ENCODE peak calls at places on chromosomes 6 and 20, in six cellular contexts. One of them, this sample, is unnamed.

GRCh38 chr6:111985202-111985731 is 68.6 kb upstream of the CCN6 start:
- DNase-seq in IMR-90: peak; percentile 96
- DNase-seq in BJ: peak; percentile 82
- DNase-seq in kidney epithelial cell: peak; percentile 90
- DNase-seq in pancreas: no peak
- DNase-seq in left ventricle myocardium inferior: no peak
- DNase-seq in this sample: peak; percentile 78

GRCh38 chr6:29797120-29797519 is 30.5 kb upstream of the HLA-G start:
- DNase-seq in left ventricle myocardium inferior: no peak
- DNase-seq in pancreas: no peak
- DNase-seq in IMR-90: peak; percentile 39
- DNase-seq in kidney epithelial cell: no peak
- DNase-seq in BJ: no peak
- DNase-seq in this sample: peak; percentile 45

GRCh38 chr6:111096246-111096645 is 8.9 kb downstream of the SLC16A10 start:
- DNase-seq in kidney epithelial cell: no peak
- DNase-seq in left ventricle myocardium inferior: no peak
- DNase-seq in BJ: no peak
- DNase-seq in IMR-90: no peak
- DNase-seq in pancreas: peak; percentile 90
- DNase-seq in this sample: no peak

GRCh38 chr6:51007237-51007636 is 188.6 kb downstream of the TFAP2B start:
- DNase-seq in pancreas: no peak
- DNase-seq in BJ: no peak
- DNase-seq in IMR-90: no peak
- DNase-seq in kidney epithelial cell: no peak
- DNase-seq in left ventricle myocardium inferior: no peak
- DNase-seq in this sample: no peak

GRCh38 chr6:99241905-99242534 is 107.5 kb downstream of the FAXC start:
- DNase-seq in left ventricle myocardium inferior: no peak
- DNase-seq in BJ: no peak
- DNase-seq in IMR-90: peak; percentile 40
- DNase-seq in pancreas: no peak
- DNase-seq in kidney epithelial cell: peak; percentile 1
- DNase-seq in this sample: peak; percentile 13

GRCh38 chr6:161919711-161920110 is 645.9 kb upstream of the AGPAT4 start:
- DNase-seq in kidney epithelial cell: no peak
- DNase-seq in left ventricle myocardium inferior: no peak
- DNase-seq in BJ: no peak
- DNase-seq in pancreas: no peak
- DNase-seq in IMR-90: no peak
- DNase-seq in this sample: no peak

GRCh38 chr6:139153876-139154275 is 19.0 kb downstream of the HECA start:
- DNase-seq in BJ: peak; percentile 9
- DNase-seq in kidney epithelial cell: no peak
- DNase-seq in IMR-90: peak; percentile 82
- DNase-seq in pancreas: no peak
- DNase-seq in left ventricle myocardium inferior: no peak
- DNase-seq in this sample: no peak

GRCh38 chr6:143772662-143773061 is 70.5 kb upstream of the LTV1 start:
- DNase-seq in kidney epithelial cell: no peak
- DNase-seq in IMR-90: no peak
- DNase-seq in pancreas: no peak
- DNase-seq in left ventricle myocardium inferior: no peak
- DNase-seq in BJ: no peak
- DNase-seq in this sample: no peak

GRCh38 chr6:156953478-156954146 is 176.4 kb downstream of the ARID1B start:
- DNase-seq in kidney epithelial cell: peak; percentile 95
- DNase-seq in IMR-90: peak; percentile 99
- DNase-seq in BJ: peak; percentile 97
- DNase-seq in pancreas: no peak
- DNase-seq in left ventricle myocardium inferior: no peak
- DNase-seq in this sample: peak; percentile 79

GRCh38 chr6:10951675-10952282 is 64.9 kb downstream of the SYCP2L start:
- DNase-seq in pancreas: no peak
- DNase-seq in IMR-90: peak; percentile 94
- DNase-seq in left ventricle myocardium inferior: no peak
- DNase-seq in kidney epithelial cell: no peak
- DNase-seq in BJ: peak; percentile 66
- DNase-seq in this sample: peak; percentile 3

GRCh38 chr20:46581386-46581785 is 30.9 kb upstream of the OCSTAMP start:
- DNase-seq in BJ: no peak
- DNase-seq in IMR-90: no peak
- DNase-seq in kidney epithelial cell: no peak
- DNase-seq in left ventricle myocardium inferior: no peak
- DNase-seq in pancreas: no peak
- DNase-seq in this sample: no peak

GRCh38 chr20:58406422-58407001 is 17.5 kb downstream of the VAPB start:
- DNase-seq in BJ: no peak
- DNase-seq in IMR-90: peak; percentile 22
- DNase-seq in left ventricle myocardium inferior: no peak
- DNase-seq in pancreas: no peak
- DNase-seq in kidney epithelial cell: no peak
- DNase-seq in this sample: no peak

GRCh38 chr6:64520050-64520449 is 884.4 kb downstream of the PHF3 start:
- DNase-seq in pancreas: no peak
- DNase-seq in kidney epithelial cell: peak; percentile 93
- DNase-seq in left ventricle myocardium inferior: no peak
- DNase-seq in BJ: peak; percentile 26
- DNase-seq in IMR-90: peak; percentile 95
- DNase-seq in this sample: peak; percentile 89

GRCh38 chr20:33915726-33916331 is 77.9 kb upstream of the RALY start:
- DNase-seq in BJ: no peak
- DNase-seq in IMR-90: no peak
- DNase-seq in pancreas: peak; percentile 72
- DNase-seq in left ventricle myocardium inferior: peak; percentile 18
- DNase-seq in kidney epithelial cell: no peak
- DNase-seq in this sample: no peak

GRCh38 chr6:107152633-107153032 is 37.3 kb upstream of the BEND3 start:
- DNase-seq in pancreas: no peak
- DNase-seq in IMR-90: no peak
- DNase-seq in BJ: no peak
- DNase-seq in left ventricle myocardium inferior: no peak
- DNase-seq in kidney epithelial cell: peak; percentile 68
- DNase-seq in this sample: peak; percentile 38

GRCh38 chr20:58310291-58310782 is 822 bp downstream of the RAB22A start:
- DNase-seq in left ventricle myocardium inferior: no peak
- DNase-seq in pancreas: no peak
- DNase-seq in BJ: no peak
- DNase-seq in kidney epithelial cell: no peak
- DNase-seq in IMR-90: peak; percentile 14
- DNase-seq in this sample: peak; percentile 19

GRCh38 chr6:157959451-157960227 is 22.0 kb upstream of the SYNJ2 start:
- DNase-seq in IMR-90: no peak
- DNase-seq in BJ: no peak
- DNase-seq in pancreas: no peak
- DNase-seq in kidney epithelial cell: no peak
- DNase-seq in left ventricle myocardium inferior: no peak
- DNase-seq in this sample: no peak

GRCh38 chr6:102215425-102215824 is 821.9 kb downstream of the GRIK2 start:
- DNase-seq in BJ: no peak
- DNase-seq in kidney epithelial cell: no peak
- DNase-seq in IMR-90: no peak
- DNase-seq in pancreas: no peak
- DNase-seq in left ventricle myocardium inferior: no peak
- DNase-seq in this sample: no peak

GRCh38 chr20:47118201-47118600 is 223.6 kb downstream of the EYA2 start:
- DNase-seq in IMR-90: peak; percentile 55
- DNase-seq in kidney epithelial cell: no peak
- DNase-seq in left ventricle myocardium inferior: no peak
- DNase-seq in pancreas: no peak
- DNase-seq in BJ: no peak
- DNase-seq in this sample: no peak

GRCh38 chr20:52010541-52010940 is 181.0 kb downstream of the ZFP64 start:
- DNase-seq in IMR-90: no peak
- DNase-seq in pancreas: no peak
- DNase-seq in kidney epithelial cell: no peak
- DNase-seq in BJ: no peak
- DNase-seq in left ventricle myocardium inferior: no peak
- DNase-seq in this sample: no peak
- H3K4me3 ChIP-seq in IMR-90: no peak overlapping the region
- H3K4me3 ChIP-seq in pancreas: no peak overlapping the region
- H3K4me3 ChIP-seq in kidney epithelial cell: no peak overlapping the region
- H3K4me3 ChIP-seq in BJ: no peak overlapping the region
- H3K4me3 ChIP-seq in left ventricle myocardium inferior: no peak overlapping the region
- H3K4me3 ChIP-seq in this sample: no peak overlapping the region

GRCh38 chr6:20340459-20340858 is 61.2 kb upstream of the E2F3 start:
- DNase-seq in BJ: no peak
- DNase-seq in left ventricle myocardium inferior: no peak
- DNase-seq in pancreas: no peak
- DNase-seq in kidney epithelial cell: no peak
- DNase-seq in IMR-90: no peak
- DNase-seq in this sample: no peak
- TF ChIP-seq CTCF in BJ: no peak
- TF ChIP-seq CTCF in left ventricle myocardium inferior: no peak
- TF ChIP-seq CTCF in pancreas: no peak
- TF ChIP-seq CTCF in kidney epithelial cell: no peak
- TF ChIP-seq CTCF in IMR-90: no peak
- TF ChIP-seq CTCF in this sample: no peak

DNA sequence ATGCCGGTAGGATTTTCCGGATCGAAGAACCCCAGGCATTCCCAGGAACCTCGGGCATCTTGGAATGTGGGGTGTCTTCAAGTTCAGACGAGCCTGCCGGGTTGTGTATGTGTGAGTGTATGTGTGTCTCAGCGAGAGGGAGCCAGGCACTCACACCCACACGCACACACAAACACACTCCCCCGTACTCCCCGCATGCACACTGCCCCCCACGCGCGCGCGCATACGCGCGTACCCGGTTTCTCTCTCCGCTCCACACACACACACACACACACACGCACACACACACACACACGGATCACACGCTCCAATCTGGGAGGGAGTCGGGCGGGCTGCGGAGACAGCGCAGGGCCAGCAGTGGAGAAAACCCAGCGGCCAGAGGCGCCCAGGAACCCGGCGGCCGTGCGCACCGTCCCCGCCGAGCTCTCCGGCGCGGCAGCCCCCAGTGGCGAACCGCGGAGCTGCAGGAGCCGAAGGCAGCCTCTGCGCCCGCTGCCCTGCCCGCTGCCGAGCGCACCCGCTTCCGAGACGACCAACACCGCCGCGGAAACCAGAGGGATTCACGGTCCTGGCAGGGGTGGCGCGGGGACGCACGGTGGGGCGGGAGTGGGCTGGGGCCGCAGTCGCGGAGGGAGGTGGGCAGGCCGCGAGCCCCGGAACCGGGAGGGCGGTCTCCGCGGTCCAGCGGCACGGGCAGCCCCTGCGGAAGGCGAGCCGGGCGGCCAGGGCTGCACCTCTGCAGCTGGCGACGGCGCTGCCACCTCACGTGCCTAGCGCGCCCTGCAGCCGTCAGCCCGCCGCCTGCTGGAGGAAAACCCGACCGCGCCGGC is at the start of gene LRFN2:
- DNase-seq in BJ: no peak
- DNase-seq in pancreas: peak; percentile 94
- DNase-seq in IMR-90: peak; percentile 53
- DNase-seq in left ventricle myocardium inferior: peak; percentile 58
- DNase-seq in kidney epithelial cell: no peak
- DNase-seq in this sample: no peak
- H3K4me3 ChIP-seq in BJ: peak within 1 kb of the TSS; percentile 32
- H3K4me3 ChIP-seq in pancreas: peak within 1 kb of the TSS; percentile 26
- H3K4me3 ChIP-seq in IMR-90: peak within 1 kb of the TSS; percentile 38
- H3K4me3 ChIP-seq in left ventricle myocardium inferior: peak within 1 kb of the TSS; percentile 62
- H3K4me3 ChIP-seq in kidney epithelial cell: peak within 1 kb of the TSS; percentile 35
- H3K4me3 ChIP-seq in this sample: peak within 1 kb of the TSS; percentile 47

GRCh38 chr6:141309295-141309694 is 823.4 kb upstream of the GJE1 start:
- DNase-seq in IMR-90: no peak
- DNase-seq in pancreas: no peak
- DNase-seq in BJ: no peak
- DNase-seq in left ventricle myocardium inferior: no peak
- DNase-seq in kidney epithelial cell: no peak
- DNase-seq in this sample: no peak
- TF ChIP-seq CTCF in IMR-90: no peak
- TF ChIP-seq CTCF in pancreas: no peak
- TF ChIP-seq CTCF in BJ: no peak
- TF ChIP-seq CTCF in left ventricle myocardium inferior: peak; percentile 22
- TF ChIP-seq CTCF in kidney epithelial cell: no peak
- TF ChIP-seq CTCF in this sample: no peak

GRCh38 chr6:159726918-159727716 is at the start of gene WTAP:
- DNase-seq in left ventricle myocardium inferior: peak; percentile 96
- DNase-seq in kidney epithelial cell: peak; percentile 77
- DNase-seq in BJ: peak; percentile 47
- DNase-seq in IMR-90: peak; percentile 92
- DNase-seq in pancreas: peak; percentile 96
- DNase-seq in this sample: peak; percentile 63

GRCh38 chr6:159729598-159729997 is 2.3 kb downstream of the WTAP start:
- DNase-seq in kidney epithelial cell: no peak
- DNase-seq in IMR-90: peak; percentile 30
- DNase-seq in BJ: no peak
- DNase-seq in left ventricle myocardium inferior: no peak
- DNase-seq in pancreas: no peak
- DNase-seq in this sample: no peak

GRCh38 chr6:159728552-159728951 is 1.2 kb downstream of the WTAP start:
- DNase-seq in pancreas: no peak
- DNase-seq in left ventricle myocardium inferior: no peak
- DNase-seq in kidney epithelial cell: no peak
- DNase-seq in IMR-90: no peak
- DNase-seq in BJ: no peak
- DNase-seq in this sample: no peak

GRCh38 chr6:159727717-159728440 is 573 bp downstream of the WTAP start:
- DNase-seq in left ventricle myocardium inferior: no peak
- DNase-seq in BJ: no peak
- DNase-seq in IMR-90: no peak
- DNase-seq in kidney epithelial cell: no peak
- DNase-seq in pancreas: no peak
- DNase-seq in this sample: no peak

DNA sequence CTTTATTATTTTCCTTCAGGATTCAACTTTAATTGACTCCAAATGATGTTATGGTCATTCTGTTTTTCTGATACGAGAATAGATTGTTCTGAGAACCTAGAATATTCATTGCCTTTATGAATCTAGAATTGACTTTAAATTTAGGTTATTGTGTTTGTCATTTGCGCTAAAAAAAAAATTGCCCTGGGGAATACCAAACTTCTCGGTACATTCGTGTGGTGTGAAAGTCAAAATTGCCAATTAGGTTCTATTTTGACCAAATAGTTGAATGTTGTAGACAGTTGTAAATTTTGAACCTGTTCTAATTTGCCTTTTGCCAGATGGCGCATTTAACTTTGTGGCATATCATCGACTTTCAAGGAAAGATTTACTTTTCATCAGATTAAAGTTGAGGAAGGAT is 3.0 kb downstream of the WTAP start:
- DNase-seq in left ventricle myocardium inferior: no peak
- DNase-seq in pancreas: no peak
- DNase-seq in BJ: no peak
- DNase-seq in IMR-90: no peak
- DNase-seq in kidney epithelial cell: no peak
- DNase-seq in this sample: no peak
- H3K4me3 ChIP-seq in left ventricle myocardium inferior: peak overlapping the region; percentile 81
- H3K4me3 ChIP-seq in pancreas: no peak overlapping the region
- H3K4me3 ChIP-seq in BJ: no peak overlapping the region
- H3K4me3 ChIP-seq in IMR-90: no peak overlapping the region
- H3K4me3 ChIP-seq in kidney epithelial cell: no peak overlapping the region
- H3K4me3 ChIP-seq in this sample: no peak overlapping the region